ENCODE peak calls at places on chromosome 3, in seven cellular contexts. One of them, this sample, is unnamed.

GRCh38 chr3:123076496-123077418 is 9.9 kb downstream of the PDIA5 start:
- DNase-seq in cardiac fibroblast: peak
- DNase-seq in Kasumi-1: no peak
- DNase-seq in D341Med: peak
- DNase-seq in right cardiac atrium: peak
- DNase-seq in heart right ventricle: peak
- DNase-seq in activated naive CD4-positive, alpha-beta T cell treated with anti-CD3 and anti-CD28 coated beads, Interleukin-2, amount 10 ng/mL, durations not matched to agents 7 days and 5 days: no peak
- DNase-seq in this sample: peak

GRCh38 chr3:120765830-120766511 is 23.4 kb downstream of the GTF2E1 start:
- DNase-seq in Kasumi-1: no peak
- DNase-seq in cardiac fibroblast: no peak
- DNase-seq in D341Med: no peak
- DNase-seq in right cardiac atrium: no peak
- DNase-seq in heart right ventricle: no peak
- DNase-seq in activated naive CD4-positive, alpha-beta T cell treated with anti-CD3 and anti-CD28 coated beads, Interleukin-2, amount 10 ng/mL, durations not matched to agents 7 days and 5 days: no peak
- DNase-seq in this sample: no peak

GRCh38 chr3:100525753-100526612 is 33.6 kb downstream of the TMEM45A start:
- DNase-seq in right cardiac atrium: no peak
- DNase-seq in activated naive CD4-positive, alpha-beta T cell treated with anti-CD3 and anti-CD28 coated beads, Interleukin-2, amount 10 ng/mL, durations not matched to agents 7 days and 5 days: no peak
- DNase-seq in cardiac fibroblast: peak
- DNase-seq in heart right ventricle: no peak
- DNase-seq in D341Med: no peak
- DNase-seq in Kasumi-1: no peak
- DNase-seq in this sample: no peak

GRCh38 chr3:33071181-33071580 is 25.8 kb downstream of the GLB1 start:
- DNase-seq in D341Med: no peak
- DNase-seq in Kasumi-1: no peak
- DNase-seq in activated naive CD4-positive, alpha-beta T cell treated with anti-CD3 and anti-CD28 coated beads, Interleukin-2, amount 10 ng/mL, durations not matched to agents 7 days and 5 days: no peak
- DNase-seq in right cardiac atrium: no peak
- DNase-seq in cardiac fibroblast: no peak
- DNase-seq in heart right ventricle: no peak
- DNase-seq in this sample: no peak

GRCh38 chr3:178841011-178841410 is 230.6 kb downstream of the ZMAT3 start:
- DNase-seq in heart right ventricle: no peak
- DNase-seq in cardiac fibroblast: no peak
- DNase-seq in activated naive CD4-positive, alpha-beta T cell treated with anti-CD3 and anti-CD28 coated beads, Interleukin-2, amount 10 ng/mL, durations not matched to agents 7 days and 5 days: no peak
- DNase-seq in right cardiac atrium: no peak
- DNase-seq in D341Med: no peak
- DNase-seq in Kasumi-1: no peak
- DNase-seq in this sample: no peak

GRCh38 chr3:39150803-39151631 is 2.4 kb downstream of the CSRNP1 start:
- DNase-seq in cardiac fibroblast: peak
- DNase-seq in heart right ventricle: peak
- DNase-seq in Kasumi-1: no peak
- DNase-seq in activated naive CD4-positive, alpha-beta T cell treated with anti-CD3 and anti-CD28 coated beads, Interleukin-2, amount 10 ng/mL, durations not matched to agents 7 days and 5 days: peak
- DNase-seq in D341Med: peak
- DNase-seq in right cardiac atrium: peak
- DNase-seq in this sample: peak

GRCh38 chr3:3145831-3146230 is 19.1 kb downstream of the TRNT1 start:
- DNase-seq in D341Med: no peak
- DNase-seq in right cardiac atrium: no peak
- DNase-seq in activated naive CD4-positive, alpha-beta T cell treated with anti-CD3 and anti-CD28 coated beads, Interleukin-2, amount 10 ng/mL, durations not matched to agents 7 days and 5 days: no peak
- DNase-seq in cardiac fibroblast: no peak
- DNase-seq in Kasumi-1: no peak
- DNase-seq in heart right ventricle: no peak
- DNase-seq in this sample: no peak

GRCh38 chr3:141402476-141403171 is 34.3 kb downstream of the ZBTB38 start:
- DNase-seq in activated naive CD4-positive, alpha-beta T cell treated with anti-CD3 and anti-CD28 coated beads, Interleukin-2, amount 10 ng/mL, durations not matched to agents 7 days and 5 days: peak
- DNase-seq in Kasumi-1: peak
- DNase-seq in cardiac fibroblast: peak
- DNase-seq in right cardiac atrium: peak
- DNase-seq in heart right ventricle: peak
- DNase-seq in D341Med: peak
- DNase-seq in this sample: peak

GRCh38 chr3:145639207-145639606 is 521.8 kb downstream of the PLOD2 start:
- DNase-seq in cardiac fibroblast: no peak
- DNase-seq in right cardiac atrium: no peak
- DNase-seq in activated naive CD4-positive, alpha-beta T cell treated with anti-CD3 and anti-CD28 coated beads, Interleukin-2, amount 10 ng/mL, durations not matched to agents 7 days and 5 days: no peak
- DNase-seq in heart right ventricle: no peak
- DNase-seq in Kasumi-1: no peak
- DNase-seq in D341Med: no peak
- DNase-seq in this sample: no peak

GRCh38 chr3:172210355-172210754 is 171.0 kb downstream of the FNDC3B start:
- DNase-seq in right cardiac atrium: no peak
- DNase-seq in Kasumi-1: no peak
- DNase-seq in heart right ventricle: no peak
- DNase-seq in cardiac fibroblast: peak
- DNase-seq in D341Med: no peak
- DNase-seq in activated naive CD4-positive, alpha-beta T cell treated with anti-CD3 and anti-CD28 coated beads, Interleukin-2, amount 10 ng/mL, durations not matched to agents 7 days and 5 days: no peak
- DNase-seq in this sample: no peak

GRCh38 chr3:127556565-127556964 is 34.0 kb downstream of the TPRA1 start:
- DNase-seq in activated naive CD4-positive, alpha-beta T cell treated with anti-CD3 and anti-CD28 coated beads, Interleukin-2, amount 10 ng/mL, durations not matched to agents 7 days and 5 days: no peak
- DNase-seq in D341Med: peak
- DNase-seq in right cardiac atrium: no peak
- DNase-seq in Kasumi-1: no peak
- DNase-seq in heart right ventricle: no peak
- DNase-seq in cardiac fibroblast: no peak
- DNase-seq in this sample: peak

GRCh38 chr3:156615592-156616173 is 58.7 kb upstream of the TIPARP start:
- DNase-seq in heart right ventricle: no peak
- DNase-seq in activated naive CD4-positive, alpha-beta T cell treated with anti-CD3 and anti-CD28 coated beads, Interleukin-2, amount 10 ng/mL, durations not matched to agents 7 days and 5 days: no peak
- DNase-seq in cardiac fibroblast: peak
- DNase-seq in D341Med: no peak
- DNase-seq in right cardiac atrium: no peak
- DNase-seq in Kasumi-1: no peak
- DNase-seq in this sample: no peak

GRCh38 chr3:157127831-157128767 is 31.8 kb downstream of the CCNL1 start:
- DNase-seq in D341Med: no peak
- DNase-seq in right cardiac atrium: peak
- DNase-seq in heart right ventricle: no peak
- DNase-seq in Kasumi-1: no peak
- DNase-seq in cardiac fibroblast: peak
- DNase-seq in activated naive CD4-positive, alpha-beta T cell treated with anti-CD3 and anti-CD28 coated beads, Interleukin-2, amount 10 ng/mL, durations not matched to agents 7 days and 5 days: peak
- DNase-seq in this sample: peak

GRCh38 chr3:173465112-173465511 is 67.6 kb downstream of the NLGN1 start:
- DNase-seq in right cardiac atrium: no peak
- DNase-seq in cardiac fibroblast: peak
- DNase-seq in heart right ventricle: no peak
- DNase-seq in activated naive CD4-positive, alpha-beta T cell treated with anti-CD3 and anti-CD28 coated beads, Interleukin-2, amount 10 ng/mL, durations not matched to agents 7 days and 5 days: no peak
- DNase-seq in Kasumi-1: no peak
- DNase-seq in D341Med: no peak
- DNase-seq in this sample: no peak

GRCh38 chr3:127865941-127866340 is 43.6 kb upstream of the MGLL start:
- DNase-seq in D341Med: no peak
- DNase-seq in heart right ventricle: no peak
- DNase-seq in activated naive CD4-positive, alpha-beta T cell treated with anti-CD3 and anti-CD28 coated beads, Interleukin-2, amount 10 ng/mL, durations not matched to agents 7 days and 5 days: no peak
- DNase-seq in right cardiac atrium: no peak
- DNase-seq in Kasumi-1: no peak
- DNase-seq in cardiac fibroblast: peak
- DNase-seq in this sample: no peak

GRCh38 chr3:13705702-13706280 is 156.9 kb downstream of the FBLN2 start:
- DNase-seq in heart right ventricle: no peak
- DNase-seq in activated naive CD4-positive, alpha-beta T cell treated with anti-CD3 and anti-CD28 coated beads, Interleukin-2, amount 10 ng/mL, durations not matched to agents 7 days and 5 days: peak
- DNase-seq in cardiac fibroblast: no peak
- DNase-seq in Kasumi-1: no peak
- DNase-seq in right cardiac atrium: no peak
- DNase-seq in D341Med: no peak
- DNase-seq in this sample: no peak

GRCh38 chr3:185924375-185924774 is 13.4 kb downstream of the TRA2B start:
- DNase-seq in Kasumi-1: no peak
- DNase-seq in activated naive CD4-positive, alpha-beta T cell treated with anti-CD3 and anti-CD28 coated beads, Interleukin-2, amount 10 ng/mL, durations not matched to agents 7 days and 5 days: no peak
- DNase-seq in cardiac fibroblast: no peak
- DNase-seq in right cardiac atrium: no peak
- DNase-seq in D341Med: no peak
- DNase-seq in heart right ventricle: no peak
- DNase-seq in this sample: no peak

GRCh38 chr3:167396075-167396474 is 16.0 kb upstream of the ZBBX start:
- DNase-seq in D341Med: no peak
- DNase-seq in right cardiac atrium: no peak
- DNase-seq in cardiac fibroblast: no peak
- DNase-seq in activated naive CD4-positive, alpha-beta T cell treated with anti-CD3 and anti-CD28 coated beads, Interleukin-2, amount 10 ng/mL, durations not matched to agents 7 days and 5 days: no peak
- DNase-seq in Kasumi-1: no peak
- DNase-seq in heart right ventricle: no peak
- DNase-seq in this sample: no peak

GRCh38 chr3:170751083-170751893 is 118.7 kb downstream of the RPL22L1 start:
- DNase-seq in heart right ventricle: peak
- DNase-seq in right cardiac atrium: peak
- DNase-seq in D341Med: no peak
- DNase-seq in cardiac fibroblast: peak
- DNase-seq in Kasumi-1: no peak
- DNase-seq in activated naive CD4-positive, alpha-beta T cell treated with anti-CD3 and anti-CD28 coated beads, Interleukin-2, amount 10 ng/mL, durations not matched to agents 7 days and 5 days: no peak
- DNase-seq in this sample: peak